ENCODE peak calls at places on chromosomes 13 and 19, in ten cellular contexts. One of them, this sample, is unnamed.

GRCh38 chr19:14497347-14497921 is 1.5 kb upstream of the GIPC1 start:
- DNase-seq in astrocyte of the spinal cord: no peak
- DNase-seq in fibroblast of pulmonary artery: no peak
- DNase-seq in activated CD8-positive, alpha-beta memory T cell treated with anti-CD3 and anti-CD28 coated beads for 4 hours: no peak
- DNase-seq in HEK293T: no peak
- DNase-seq in fibroblast of mammary gland: no peak
- DNase-seq in naive thymus-derived CD8-positive, alpha-beta T cell: no peak
- DNase-seq in DMS53: no peak
- DNase-seq in stimulated activated CD8-positive, alpha-beta memory T cell treated with anti-CD3 and anti-CD28 coated beads, Interleukin-12 subunit alpha, Interleukin-12 subunit beta, amount 100 ng/mL, for 4 hours: no peak
- DNase-seq in stimulated activated CD4-positive, alpha-beta T cell treated with anti-CD3 and anti-CD28 coated beads, Interleukin-4, amount 100 ng/mL, for 1 hour: no peak
- DNase-seq in this sample: no peak

GRCh38 chr13:112790735-112791641 is 101.2 kb downstream of the ATP11A start:
- DNase-seq in activated CD8-positive, alpha-beta memory T cell treated with anti-CD3 and anti-CD28 coated beads for 4 hours: no peak
- DNase-seq in DMS53: peak
- DNase-seq in naive thymus-derived CD8-positive, alpha-beta T cell: no peak
- DNase-seq in HEK293T: no peak
- DNase-seq in stimulated activated CD8-positive, alpha-beta memory T cell treated with anti-CD3 and anti-CD28 coated beads, Interleukin-12 subunit alpha, Interleukin-12 subunit beta, amount 100 ng/mL, for 4 hours: no peak
- DNase-seq in fibroblast of mammary gland: no peak
- DNase-seq in stimulated activated CD4-positive, alpha-beta T cell treated with anti-CD3 and anti-CD28 coated beads, Interleukin-4, amount 100 ng/mL, for 1 hour: no peak
- DNase-seq in fibroblast of pulmonary artery: peak
- DNase-seq in astrocyte of the spinal cord: no peak
- DNase-seq in this sample: peak

GRCh38 chr19:19050731-19051130 is 13.1 kb upstream of the SLC25A42 start:
- DNase-seq in astrocyte of the spinal cord: no peak
- DNase-seq in DMS53: no peak
- DNase-seq in HEK293T: no peak
- DNase-seq in fibroblast of mammary gland: no peak
- DNase-seq in stimulated activated CD8-positive, alpha-beta memory T cell treated with anti-CD3 and anti-CD28 coated beads, Interleukin-12 subunit alpha, Interleukin-12 subunit beta, amount 100 ng/mL, for 4 hours: no peak
- DNase-seq in fibroblast of pulmonary artery: no peak
- DNase-seq in stimulated activated CD4-positive, alpha-beta T cell treated with anti-CD3 and anti-CD28 coated beads, Interleukin-4, amount 100 ng/mL, for 1 hour: no peak
- DNase-seq in naive thymus-derived CD8-positive, alpha-beta T cell: no peak
- DNase-seq in activated CD8-positive, alpha-beta memory T cell treated with anti-CD3 and anti-CD28 coated beads for 4 hours: no peak
- DNase-seq in this sample: no peak

GRCh38 chr13:39406688-39407087 is 196.3 kb downstream of the LHFPL6 start:
- DNase-seq in astrocyte of the spinal cord: no peak
- DNase-seq in stimulated activated CD4-positive, alpha-beta T cell treated with anti-CD3 and anti-CD28 coated beads, Interleukin-4, amount 100 ng/mL, for 1 hour: no peak
- DNase-seq in stimulated activated CD8-positive, alpha-beta memory T cell treated with anti-CD3 and anti-CD28 coated beads, Interleukin-12 subunit alpha, Interleukin-12 subunit beta, amount 100 ng/mL, for 4 hours: no peak
- DNase-seq in DMS53: peak
- DNase-seq in activated CD8-positive, alpha-beta memory T cell treated with anti-CD3 and anti-CD28 coated beads for 4 hours: no peak
- DNase-seq in naive thymus-derived CD8-positive, alpha-beta T cell: no peak
- DNase-seq in HEK293T: peak
- DNase-seq in fibroblast of pulmonary artery: no peak
- DNase-seq in fibroblast of mammary gland: no peak
- DNase-seq in this sample: no peak

GRCh38 chr19:49071860-49072547 is 495 bp downstream of the KCNA7 start:
- DNase-seq in astrocyte of the spinal cord: no peak
- DNase-seq in fibroblast of pulmonary artery: no peak
- DNase-seq in naive thymus-derived CD8-positive, alpha-beta T cell: no peak
- DNase-seq in fibroblast of mammary gland: no peak
- DNase-seq in stimulated activated CD8-positive, alpha-beta memory T cell treated with anti-CD3 and anti-CD28 coated beads, Interleukin-12 subunit alpha, Interleukin-12 subunit beta, amount 100 ng/mL, for 4 hours: no peak
- DNase-seq in activated CD8-positive, alpha-beta memory T cell treated with anti-CD3 and anti-CD28 coated beads for 4 hours: no peak
- DNase-seq in HEK293T: peak
- DNase-seq in DMS53: peak
- DNase-seq in stimulated activated CD4-positive, alpha-beta T cell treated with anti-CD3 and anti-CD28 coated beads, Interleukin-4, amount 100 ng/mL, for 1 hour: no peak
- DNase-seq in this sample: no peak

GRCh38 chr13:113491418-113491883 is 940 bp upstream of the DCUN1D2 start:
- DNase-seq in stimulated activated CD4-positive, alpha-beta T cell treated with anti-CD3 and anti-CD28 coated beads, Interleukin-4, amount 100 ng/mL, for 1 hour: no peak
- DNase-seq in HEK293T: peak
- DNase-seq in naive thymus-derived CD8-positive, alpha-beta T cell: no peak
- DNase-seq in stimulated activated CD8-positive, alpha-beta memory T cell treated with anti-CD3 and anti-CD28 coated beads, Interleukin-12 subunit alpha, Interleukin-12 subunit beta, amount 100 ng/mL, for 4 hours: no peak
- DNase-seq in DMS53: peak
- DNase-seq in astrocyte of the spinal cord: peak
- DNase-seq in fibroblast of mammary gland: peak
- DNase-seq in activated CD8-positive, alpha-beta memory T cell treated with anti-CD3 and anti-CD28 coated beads for 4 hours: no peak
- DNase-seq in fibroblast of pulmonary artery: no peak
- DNase-seq in this sample: no peak

GRCh38 chr13:69279213-69279612 is 828.4 kb upstream of the ATXN8OS start:
- DNase-seq in stimulated activated CD4-positive, alpha-beta T cell treated with anti-CD3 and anti-CD28 coated beads, Interleukin-4, amount 100 ng/mL, for 1 hour: no peak
- DNase-seq in fibroblast of pulmonary artery: no peak
- DNase-seq in activated CD8-positive, alpha-beta memory T cell treated with anti-CD3 and anti-CD28 coated beads for 4 hours: no peak
- DNase-seq in HEK293T: no peak
- DNase-seq in stimulated activated CD8-positive, alpha-beta memory T cell treated with anti-CD3 and anti-CD28 coated beads, Interleukin-12 subunit alpha, Interleukin-12 subunit beta, amount 100 ng/mL, for 4 hours: no peak
- DNase-seq in DMS53: no peak
- DNase-seq in astrocyte of the spinal cord: no peak
- DNase-seq in fibroblast of mammary gland: no peak
- DNase-seq in naive thymus-derived CD8-positive, alpha-beta T cell: no peak
- DNase-seq in this sample: no peak

GRCh38 chr19:23823952-23824389 is 65.3 kb upstream of the ZNF681 start:
- DNase-seq in astrocyte of the spinal cord: no peak
- DNase-seq in fibroblast of mammary gland: peak
- DNase-seq in fibroblast of pulmonary artery: no peak
- DNase-seq in HEK293T: no peak
- DNase-seq in stimulated activated CD4-positive, alpha-beta T cell treated with anti-CD3 and anti-CD28 coated beads, Interleukin-4, amount 100 ng/mL, for 1 hour: no peak
- DNase-seq in stimulated activated CD8-positive, alpha-beta memory T cell treated with anti-CD3 and anti-CD28 coated beads, Interleukin-12 subunit alpha, Interleukin-12 subunit beta, amount 100 ng/mL, for 4 hours: no peak
- DNase-seq in DMS53: peak
- DNase-seq in naive thymus-derived CD8-positive, alpha-beta T cell: no peak
- DNase-seq in activated CD8-positive, alpha-beta memory T cell treated with anti-CD3 and anti-CD28 coated beads for 4 hours: no peak
- DNase-seq in this sample: no peak

GRCh38 chr19:29410974-29411615 is 114.7 kb upstream of the VSTM2B start:
- DNase-seq in astrocyte of the spinal cord: no peak
- DNase-seq in naive thymus-derived CD8-positive, alpha-beta T cell: no peak
- DNase-seq in fibroblast of mammary gland: no peak
- DNase-seq in fibroblast of pulmonary artery: no peak
- DNase-seq in stimulated activated CD4-positive, alpha-beta T cell treated with anti-CD3 and anti-CD28 coated beads, Interleukin-4, amount 100 ng/mL, for 1 hour: no peak
- DNase-seq in DMS53: no peak
- DNase-seq in stimulated activated CD8-positive, alpha-beta memory T cell treated with anti-CD3 and anti-CD28 coated beads, Interleukin-12 subunit alpha, Interleukin-12 subunit beta, amount 100 ng/mL, for 4 hours: no peak
- DNase-seq in HEK293T: no peak
- DNase-seq in activated CD8-positive, alpha-beta memory T cell treated with anti-CD3 and anti-CD28 coated beads for 4 hours: no peak
- DNase-seq in this sample: no peak

GRCh38 chr13:113143466-113144254 is 14.8 kb upstream of the PROZ start:
- DNase-seq in DMS53: no peak
- DNase-seq in stimulated activated CD8-positive, alpha-beta memory T cell treated with anti-CD3 and anti-CD28 coated beads, Interleukin-12 subunit alpha, Interleukin-12 subunit beta, amount 100 ng/mL, for 4 hours: no peak
- DNase-seq in activated CD8-positive, alpha-beta memory T cell treated with anti-CD3 and anti-CD28 coated beads for 4 hours: no peak
- DNase-seq in stimulated activated CD4-positive, alpha-beta T cell treated with anti-CD3 and anti-CD28 coated beads, Interleukin-4, amount 100 ng/mL, for 1 hour: no peak
- DNase-seq in astrocyte of the spinal cord: no peak
- DNase-seq in naive thymus-derived CD8-positive, alpha-beta T cell: no peak
- DNase-seq in fibroblast of pulmonary artery: no peak
- DNase-seq in HEK293T: no peak
- DNase-seq in fibroblast of mammary gland: no peak
- DNase-seq in this sample: peak

GRCh38 chr19:28313633-28314032 is 899.3 kb downstream of the UQCRFS1 start:
- DNase-seq in HEK293T: no peak
- DNase-seq in fibroblast of mammary gland: peak
- DNase-seq in naive thymus-derived CD8-positive, alpha-beta T cell: no peak
- DNase-seq in stimulated activated CD4-positive, alpha-beta T cell treated with anti-CD3 and anti-CD28 coated beads, Interleukin-4, amount 100 ng/mL, for 1 hour: no peak
- DNase-seq in fibroblast of pulmonary artery: peak
- DNase-seq in astrocyte of the spinal cord: peak
- DNase-seq in stimulated activated CD8-positive, alpha-beta memory T cell treated with anti-CD3 and anti-CD28 coated beads, Interleukin-12 subunit alpha, Interleukin-12 subunit beta, amount 100 ng/mL, for 4 hours: no peak
- DNase-seq in DMS53: no peak
- DNase-seq in activated CD8-positive, alpha-beta memory T cell treated with anti-CD3 and anti-CD28 coated beads for 4 hours: no peak
- DNase-seq in this sample: no peak